ENCODE peak calls at places on chromosome 18, in six cellular contexts. C is neural progenitor cell, F is GM23248, Y is AG04450, A is K562, R is AG09309. U is an unnamed sample.

GRCh38 chr18:27844416-27844792 is 332.5 kb downstream of the CDH2 start:
- DNase-seq in F (peak), R (peak), A (no peak), C (no peak), Y (no peak), U (peak)

GRCh38 chr18:42446195-42446594 is 491.2 kb downstream of the PIK3C3 start:
- DNase-seq in R (no peak), F (peak), A (no peak), C (no peak), Y (no peak), U (peak)

GRCh38 chr18:46411862-46412690 is 244.9 kb downstream of the LOXHD1 start:
- DNase-seq in Y (no peak), F (no peak), A (no peak), C (no peak), R (no peak), U (no peak)

GRCh38 chr18:41875094-41875780 is 79.8 kb upstream of the PIK3C3 start:
- DNase-seq in Y (peak), R (no peak), C (no peak), F (peak), A (no peak), U (peak)

GRCh38 chr18:21634588-21635199 is 22.6 kb downstream of the SNRPD1 start:
- DNase-seq in R (no peak), C (no peak), A (no peak), F (no peak), Y (no peak), U (no peak)

GRCh38 chr18:46510386-46510785 is 146.6 kb downstream of the LOXHD1 start:
- DNase-seq in A (no peak), Y (no peak), F (no peak), C (no peak), R (no peak), U (no peak)

GRCh38 chr18:74299746-74300145 is 8.0 kb upstream of the CYB5A start:
- DNase-seq in C (no peak), A (no peak), R (no peak), Y (no peak), F (peak), U (peak)

GRCh38 chr18:11847811-11848210 is 3.4 kb upstream of the CHMP1B start:
- DNase-seq in C (no peak), F (no peak), R (no peak), A (no peak), Y (no peak), U (no peak)

GRCh38 chr18:10851824-10852225 is 297.5 kb downstream of the PIEZO2 start:
- DNase-seq in Y (peak), A (peak), C (peak), R (peak), F (peak), U (peak)

GRCh38 chr18:57793630-57793986 is 9.5 kb downstream of the ATP8B1 start:
- DNase-seq in R (no peak), Y (no peak), C (no peak), F (no peak), A (no peak), U (no peak)

GRCh38 chr18:49613741-49614151 is 51.9 kb downstream of the LIPG start:
- DNase-seq in R (no peak), Y (no peak), A (no peak), C (peak), F (no peak), U (no peak)

GRCh38 chr18:286515-287310 is 18.9 kb upstream of the THOC1 start:
- DNase-seq in R (no peak), A (no peak), Y (no peak), C (peak), F (peak), U (peak)

GRCh38 chr18:41532344-41533086 is 422.5 kb upstream of the PIK3C3 start:
- DNase-seq in Y (no peak), F (peak), C (peak), R (no peak), A (no peak), U (no peak)

GRCh38 chr18:42413870-42414269 is 458.8 kb downstream of the PIK3C3 start:
- DNase-seq in C (no peak), F (peak), A (no peak), R (no peak), Y (no peak), U (peak)

GRCh38 chr18:2070636-2071035 is 500.7 kb downstream of the METTL4 start:
- DNase-seq in C (no peak), Y (no peak), R (no peak), F (no peak), A (no peak), U (no peak)

GRCh38 chr18:49677762-49678398 is 116.0 kb downstream of the LIPG start:
- DNase-seq in R (no peak), C (no peak), A (peak), F (no peak), Y (no peak), U (no peak)

GRCh38 chr18:51617167-51617566 is 419.7 kb upstream of the MEX3C start:
- DNase-seq in A (no peak), C (no peak), F (peak), Y (no peak), R (no peak), U (no peak)

GRCh38 chr18:69947361-69948106 is at the start of gene CD226:
- DNase-seq in R (no peak), Y (no peak), C (no peak), F (no peak), A (no peak), U (no peak)

GRCh38 chr18:4636957-4637356 is 181.8 kb upstream of the DLGAP1 start:
- DNase-seq in F (no peak), C (peak), A (peak), Y (no peak), R (no peak), U (no peak)

GRCh38 chr18:58998421-58999203 is 133.9 kb downstream of the ZNF532 start:
- DNase-seq in R (no peak), A (no peak), F (peak), C (no peak), Y (no peak), U (peak)

GRCh38 chr18:44537521-44537920 is 143.2 kb upstream of the SETBP1 start:
- DNase-seq in R (peak), C (no peak), F (peak), Y (peak), A (no peak), U (peak)

GRCh38 chr18:74434466-74434865 is 22.6 kb downstream of the DIPK1C start:
- DNase-seq in Y (no peak), A (no peak), F (no peak), C (no peak), R (no peak), U (no peak)

GRCh38 chr18:45730832-45731545 is 7.0 kb downstream of the SLC14A1 start:
- DNase-seq in Y (peak), F (peak), C (no peak), R (no peak), A (no peak), U (peak)

GRCh38 chr18:22309191-22309590 is 108.5 kb downstream of the CTAGE1 start:
- DNase-seq in R (peak), A (no peak), C (no peak), F (peak), Y (peak), U (peak)

GRCh38 chr18:58045265-58046086 is 1.4 kb downstream of the NEDD4L start:
- DNase-seq in C (peak), R (no peak), A (peak), Y (no peak), F (peak), U (no peak)

GRCh38 chr18:37389684-37390368 is 175.8 kb downstream of the CELF4 start:
- DNase-seq in R (no peak), Y (no peak), A (no peak), F (no peak), C (no peak), U (no peak)

GRCh38 chr18:28041366-28041765 is 135.6 kb downstream of the CDH2 start:
- DNase-seq in F (peak), Y (no peak), A (no peak), C (peak), R (peak), U (peak)

GRCh38 chr18:10822457-10822856 is 296.6 kb downstream of the NAPG start:
- DNase-seq in A (peak), R (no peak), Y (no peak), F (no peak), C (peak), U (no peak)

DNA sequence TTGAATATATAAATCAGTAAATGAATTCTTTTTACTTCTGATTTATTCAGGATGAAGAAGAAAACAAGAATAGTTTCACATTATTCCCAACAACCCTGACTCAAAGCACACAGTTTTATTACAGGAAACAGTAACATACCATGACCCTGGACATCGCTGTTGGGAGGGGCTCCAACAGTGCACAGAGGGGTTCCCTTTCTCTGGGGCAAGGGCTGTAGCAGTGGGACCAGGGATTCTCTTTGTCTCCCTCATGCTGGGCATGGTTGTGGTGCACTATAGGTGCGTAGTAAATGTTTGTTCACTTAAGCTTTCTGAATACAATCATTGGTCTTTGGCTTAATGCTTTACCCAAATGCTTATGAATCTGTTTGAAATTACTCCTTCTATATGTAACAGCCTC is 189.4 kb downstream of the BCL2 start:
- DNase-seq in F (no peak), A (no peak), C (no peak), R (no peak), Y (no peak), U (no peak)
- H3K4me3 ChIP-seq in F (no peak), A (no peak), C (no peak), R (no peak), Y (no peak), U (no peak)

DNA sequence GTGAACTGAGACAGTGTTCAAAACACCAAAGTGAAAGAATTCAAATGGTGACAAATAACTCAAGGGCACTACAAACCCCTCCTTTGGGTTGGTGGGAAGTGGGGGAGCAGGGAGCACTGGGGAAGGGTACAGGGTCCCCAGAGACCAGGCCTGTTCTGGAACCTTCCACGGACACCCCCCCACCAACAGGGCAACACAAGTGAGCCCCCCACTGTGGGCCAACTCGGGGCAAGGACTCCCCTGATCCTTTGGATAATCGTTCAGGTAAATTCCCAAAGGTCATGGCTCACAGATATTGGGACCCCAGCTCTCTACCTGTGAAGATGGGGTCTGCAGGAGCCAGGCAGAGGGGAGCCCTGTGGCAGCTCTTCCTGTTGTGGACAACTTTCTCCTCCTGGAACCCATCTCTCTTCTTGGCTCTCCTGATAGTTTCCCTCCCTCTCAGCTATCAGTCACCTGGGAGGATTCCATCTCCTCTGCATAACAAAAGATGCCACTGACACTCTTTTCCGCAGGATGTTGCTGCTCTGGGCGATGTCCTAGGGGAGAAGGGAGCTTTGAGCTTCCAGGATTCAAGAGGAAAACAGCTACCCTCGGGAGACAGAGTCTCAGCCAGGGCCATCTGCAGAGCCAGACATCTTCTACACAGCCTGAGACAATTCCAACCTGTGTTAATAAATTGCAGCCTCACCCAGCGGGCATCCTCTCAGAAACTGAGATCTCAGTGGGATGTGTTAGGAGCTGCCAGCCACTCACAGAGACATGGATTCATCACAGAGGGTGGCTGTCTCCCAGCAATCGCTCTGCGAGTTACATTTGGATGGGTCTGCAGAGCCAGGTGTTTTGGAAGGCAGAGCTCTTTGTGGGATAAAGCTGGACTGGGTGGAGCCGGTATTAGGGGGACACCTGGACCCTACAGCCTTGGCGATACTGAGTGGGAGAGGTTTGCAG is 35.4 kb downstream of the MBP start:
- DNase-seq in C (no peak), Y (no peak), R (no peak), A (no peak), F (no peak), U (no peak)
- H3K4me3 ChIP-seq in C (no peak), Y (no peak), R (no peak), A (no peak), F (no peak), U (no peak)

GRCh38 chr18:79912994-79913831 is 38.2 kb downstream of the SLC66A2 start:
- DNase-seq in A (no peak), C (peak), F (no peak), Y (no peak), R (no peak), U (no peak)

GRCh38 chr18:79910563-79910962 is 40.9 kb downstream of the SLC66A2 start:
- DNase-seq in A (no peak), F (no peak), C (no peak), Y (no peak), R (no peak), U (no peak)

GRCh38 chr18:79911871-79912270 is 39.6 kb downstream of the SLC66A2 start:
- DNase-seq in C (no peak), R (no peak), A (no peak), Y (no peak), F (no peak), U (no peak)

GRCh38 chr18:79912409-79912991 is 39.0 kb downstream of the SLC66A2 start:
- DNase-seq in R (no peak), A (no peak), Y (no peak), C (no peak), F (peak), U (peak)

GRCh38 chr18:79911009-79911870 is 40.2 kb downstream of the SLC66A2 start:
- DNase-seq in A (no peak), R (no peak), F (no peak), Y (no peak), C (peak), U (no peak)
- H3K4me3 ChIP-seq in A (no peak), R (no peak), F (no peak), Y (no peak), C (peak), U (no peak)

GRCh38 chr18:26621161-26622026 is 73.0 kb upstream of the KCTD1 start:
- DNase-seq in A (peak), F (peak), C (peak), Y (no peak), R (no peak), U (peak)
- H3K4me3 ChIP-seq in A (no peak), F (no peak), C (no peak), Y (no peak), R (no peak), U (no peak)

GRCh38 chr18:62585274-62586147 is 62.7 kb downstream of the ZCCHC2 start:
- DNase-seq in C (no peak), A (no peak), F (no peak), Y (no peak), R (no peak), U (no peak)

GRCh38 chr18:62586781-62587487 is 64.1 kb downstream of the ZCCHC2 start:
- DNase-seq in C (no peak), A (peak), R (no peak), Y (no peak), F (no peak), U (no peak)

GRCh38 chr18:62586148-62586774 is 63.4 kb downstream of the ZCCHC2 start:
- DNase-seq in F (peak), A (peak), Y (peak), C (peak), R (peak), U (peak)

GRCh38 chr18:62587689-62588088 is 64.9 kb downstream of the ZCCHC2 start:
- DNase-seq in R (no peak), A (no peak), F (no peak), C (no peak), Y (no peak), U (no peak)

GRCh38 chr18:62584241-62585120 is 61.7 kb downstream of the ZCCHC2 start:
- DNase-seq in C (peak), R (peak), F (peak), Y (peak), A (peak), U (peak)
- H3K4me3 ChIP-seq in C (no peak), R (no peak), F (no peak), Y (no peak), A (no peak), U (peak)

GRCh38 chr18:47791461-47791860 is 139.0 kb downstream of the SMAD2 start:
- DNase-seq in R (no peak), F (no peak), C (no peak), A (no peak), Y (no peak), U (no peak)

GRCh38 chr18:47795448-47795843 is 135.0 kb downstream of the SMAD2 start:
- DNase-seq in Y (no peak), A (no peak), F (no peak), R (no peak), C (no peak), U (peak)

GRCh38 chr18:47794725-47795447 is 135.6 kb downstream of the SMAD2 start:
- DNase-seq in A (no peak), R (no peak), F (no peak), C (no peak), Y (no peak), U (no peak)

GRCh38 chr18:47793609-47794008 is 136.8 kb downstream of the SMAD2 start:
- DNase-seq in C (no peak), A (no peak), Y (no peak), R (no peak), F (no peak), U (no peak)

DNA sequence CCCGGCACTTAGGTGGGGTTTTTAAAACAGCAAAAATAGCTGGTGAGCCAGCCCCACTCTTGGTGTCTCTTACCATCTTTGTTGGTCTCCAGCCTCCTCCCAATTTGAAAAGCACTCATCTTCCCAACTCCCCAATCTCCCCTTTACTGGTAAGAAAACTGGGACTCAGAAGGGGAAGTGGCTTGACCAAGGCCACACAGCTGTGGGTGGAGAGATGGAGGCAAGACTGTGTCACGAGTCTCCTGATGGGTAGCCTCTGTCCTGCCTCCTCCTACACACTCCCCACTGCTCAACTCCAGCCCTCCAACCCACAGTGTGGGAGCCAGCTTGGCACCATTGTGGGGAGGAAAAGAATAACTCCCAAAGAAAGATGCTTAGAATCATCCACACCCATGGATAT is 140.4 kb downstream of the SMAD2 start:
- DNase-seq in A (no peak), Y (no peak), R (no peak), F (no peak), C (no peak), U (no peak)
- H3K4me3 ChIP-seq in A (no peak), Y (no peak), R (no peak), F (no peak), C (no peak), U (no peak)

GRCh38 chr18:13381907-13382682 is 163.5 kb downstream of the LDLRAD4 start:
- DNase-seq in A (no peak), R (peak), F (peak), C (no peak), Y (no peak), U (peak)

GRCh38 chr18:13380671-13381070 is 162.1 kb downstream of the LDLRAD4 start:
- DNase-seq in C (no peak), F (no peak), A (no peak), Y (no peak), R (no peak), U (no peak)

GRCh38 chr18:13382990-13383821 is 164.6 kb downstream of the LDLRAD4 start:
- DNase-seq in F (no peak), R (no peak), C (no peak), Y (no peak), A (no peak), U (no peak)

GRCh38 chr18:13381331-13381730 is 162.8 kb downstream of the LDLRAD4 start:
- DNase-seq in Y (no peak), C (no peak), F (no peak), A (no peak), R (no peak), U (no peak)

GRCh38 chr18:13382683-13382989 is 164.1 kb downstream of the LDLRAD4 start:
- DNase-seq in C (no peak), Y (no peak), F (no peak), R (no peak), A (no peak), U (no peak)
- H3K4me3 ChIP-seq in C (no peak), Y (no peak), F (no peak), R (no peak), A (no peak), U (no peak)

U was measured in fibroblast of mammary gland.